ENCODE peak calls at places on chromosome 19, in ten cellular contexts. I is cardiac muscle cell; A is neural progenitor cell; T is psoas muscle; S is CD4-positive, alpha-beta T cell; G is lower lobe of right lung; R is sigmoid colon; X is breast epithelium; U is astrocyte; J is hepatocyte. N is an unnamed sample.

GRCh38 chr19:48708471-48708870 is 11.1 kb downstream of the MAMSTR start:
- DNase-seq in J (no peak), T (no peak), A (no peak), I (no peak), X (no peak), S (no peak), G (no peak), U (no peak), R (no peak), N (no peak)

GRCh38 chr19:495440-496332 is 600 bp upstream of the MADCAM1 start:
- DNase-seq in T (peak; percentile 54), R (no peak), A (peak; percentile 62), G (peak; percentile 51), X (no peak), I (no peak), J (peak; percentile 43), U (peak; percentile 18), S (no peak), N (peak; percentile 46)

GRCh38 chr19:11377237-11377636 is 2.8 kb downstream of the SWSAP1 start:
- DNase-seq in T (no peak), J (peak; percentile 39), R (peak; percentile 85), G (no peak), I (no peak), A (no peak), U (peak; percentile 86), X (no peak), S (no peak), N (no peak)

GRCh38 chr19:50030937-50031336 is 5.1 kb downstream of the ZNF473 start:
- DNase-seq in X (no peak), I (no peak), J (no peak), U (no peak), T (no peak), S (no peak), G (no peak), R (no peak), A (no peak), N (no peak)

GRCh38 chr19:7857727-7858701 is 16.2 kb downstream of the PRR36 start:
- DNase-seq in J (peak; percentile 72), X (no peak), U (no peak), G (no peak), I (peak; percentile 63), R (no peak), A (peak; percentile 90), S (no peak), T (peak; percentile 20), N (no peak)

GRCh38 chr19:28998974-28999373 is 214.0 kb downstream of the UQCRFS1 start:
- DNase-seq in J (no peak), U (no peak), X (no peak), S (no peak), R (no peak), I (no peak), T (no peak), A (no peak), G (no peak), N (no peak)

GRCh38 chr19:6720369-6721112 is at the start of gene C3:
- DNase-seq in G (peak; percentile 68), X (peak; percentile 44), I (no peak), A (no peak), T (peak; percentile 82), R (peak; percentile 92), U (no peak), J (peak; percentile 76), S (no peak), N (no peak)

GRCh38 chr19:45280471-45280961 is 29.4 kb downstream of the MARK4 start:
- DNase-seq in S (no peak), G (no peak), T (no peak), I (no peak), R (no peak), J (peak; percentile 33), A (no peak), X (no peak), U (no peak), N (no peak)

GRCh38 chr19:13905634-13906524 is at the start of the genes BRME1 and CC2D1A:
- DNase-seq in S (peak; percentile 94), R (peak; percentile 95), T (peak; percentile 97), U (peak; percentile 59), X (peak; percentile 88), J (peak; percentile 96), I (peak; percentile 91), G (peak; percentile 97), A (peak; percentile 95), N (peak; percentile 99)

GRCh38 chr19:48926909-48927308 is 6.6 kb upstream of the DHDH start:
- DNase-seq in J (peak; percentile 54), S (no peak), X (peak; percentile 49), R (peak; percentile 82), G (peak; percentile 70), I (no peak), U (peak; percentile 99), T (no peak), A (no peak), N (peak; percentile 49)

GRCh38 chr19:41364546-41365391 is 820 bp upstream of the B9D2 start:
- DNase-seq in A (no peak), J (no peak), I (no peak), U (no peak), G (no peak), S (no peak), R (no peak), T (no peak), X (no peak), N (no peak)

GRCh38 chr19:40163541-40164129 is 27.6 kb upstream of the MAP3K10 start:
- DNase-seq in R (no peak), G (no peak), J (no peak), I (no peak), X (no peak), S (no peak), U (no peak), T (no peak), A (no peak), N (no peak)

GRCh38 chr19:47035127-47035494 is 13.3 kb downstream of the TMEM160 start:
- DNase-seq in R (no peak), T (no peak), U (no peak), J (no peak), G (no peak), S (no peak), X (no peak), I (no peak), A (peak; percentile 86), N (no peak)

GRCh38 chr19:49672131-49672919 is 4.7 kb upstream of the PRMT1 start:
- DNase-seq in X (no peak), R (peak; percentile 83), G (peak; percentile 84), S (peak; percentile 66), A (peak; percentile 92), I (peak; percentile 91), T (peak; percentile 89), J (peak; percentile 93), U (peak; percentile 31), N (peak; percentile 78)

GRCh38 chr19:788821-789472 is 8.3 kb upstream of the PTBP1 start:
- DNase-seq in J (no peak), A (peak; percentile 54), R (no peak), I (no peak), S (no peak), G (no peak), X (no peak), U (no peak), T (peak; percentile 72), N (no peak)

GRCh38 chr19:16262618-16263017 is 62.0 kb upstream of the KLF2 start:
- DNase-seq in X (no peak), G (no peak), A (no peak), T (no peak), R (no peak), U (no peak), J (peak; percentile 85), I (peak; percentile 66), S (no peak), N (peak; percentile 85)
- H3K27ac ChIP-seq in X (no peak overlapping the region), G (peak overlapping the region; percentile 68), A (no peak overlapping the region), T (no peak overlapping the region), R (no peak overlapping the region), U (no peak overlapping the region), J (peak overlapping the region; percentile 97), I (peak overlapping the region; percentile 85), S (no peak overlapping the region), N (no peak overlapping the region)

GRCh38 chr19:18780631-18781030 is 10.5 kb downstream of the COMP start:
- DNase-seq in U (no peak), I (no peak), X (no peak), J (no peak), S (no peak), R (no peak), A (peak; percentile 55), G (no peak), T (no peak), N (no peak)
- TF ChIP-seq CTCF in U (no peak), I (peak; percentile 10), X (no peak), J (no peak), S (no peak), R (no peak), A (peak; percentile 38), G (no peak), T (no peak), N (no peak)

DNA sequence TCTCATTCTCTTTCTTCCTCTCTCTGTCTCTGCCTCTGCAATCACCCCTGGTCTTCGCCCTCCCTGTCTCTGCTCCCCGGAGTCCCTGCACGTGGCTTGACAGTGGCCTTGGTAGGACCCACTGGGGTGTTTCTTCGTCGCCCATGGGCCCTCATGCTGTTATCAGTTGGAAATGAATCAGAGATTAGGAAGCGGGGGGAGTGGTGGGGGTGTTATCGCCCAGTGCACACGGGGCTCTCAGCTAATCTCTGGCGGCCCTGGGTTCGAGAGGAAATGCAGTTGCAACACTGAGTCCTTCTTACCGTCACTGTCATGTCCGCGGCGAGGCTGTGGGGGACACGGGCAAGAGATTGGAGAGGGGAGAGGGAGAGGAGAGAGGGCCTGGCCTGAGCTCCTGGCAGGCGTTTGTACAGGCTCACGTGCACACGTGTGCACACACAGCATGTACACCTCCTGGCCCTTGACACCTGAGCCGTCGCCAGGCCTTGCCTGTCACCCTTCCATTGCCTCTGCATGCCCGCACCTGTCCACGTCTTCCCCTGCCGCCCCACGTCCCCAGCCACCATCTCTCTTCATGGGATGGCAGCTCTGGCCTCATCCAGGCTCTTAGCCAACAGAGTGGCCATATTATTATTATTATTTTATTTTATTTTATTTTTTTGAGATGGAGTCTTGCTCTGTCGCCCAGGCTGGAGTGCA is 37.8 kb upstream of the SLC7A10 start:
- DNase-seq in G (no peak), S (no peak), X (no peak), J (no peak), U (no peak), T (no peak), A (no peak), I (no peak), R (no peak), N (no peak)
- H3K27ac ChIP-seq in G (no peak overlapping the region), S (no peak overlapping the region), X (no peak overlapping the region), J (no peak overlapping the region), U (no peak overlapping the region), T (no peak overlapping the region), A (no peak overlapping the region), I (no peak overlapping the region), R (no peak overlapping the region), N (no peak overlapping the region)

GRCh38 chr19:51970718-51971117 is 15.9 kb downstream of the ZNF350 start:
- DNase-seq in I (no peak), G (no peak), X (no peak), A (no peak), J (no peak), U (no peak), T (no peak), R (no peak), S (no peak), N (no peak)

GRCh38 chr19:51959791-51960190 is 26.8 kb downstream of the ZNF350 start:
- DNase-seq in G (no peak), S (no peak), R (no peak), J (no peak), A (no peak), T (no peak), X (no peak), U (no peak), I (no peak), N (no peak)

DNA sequence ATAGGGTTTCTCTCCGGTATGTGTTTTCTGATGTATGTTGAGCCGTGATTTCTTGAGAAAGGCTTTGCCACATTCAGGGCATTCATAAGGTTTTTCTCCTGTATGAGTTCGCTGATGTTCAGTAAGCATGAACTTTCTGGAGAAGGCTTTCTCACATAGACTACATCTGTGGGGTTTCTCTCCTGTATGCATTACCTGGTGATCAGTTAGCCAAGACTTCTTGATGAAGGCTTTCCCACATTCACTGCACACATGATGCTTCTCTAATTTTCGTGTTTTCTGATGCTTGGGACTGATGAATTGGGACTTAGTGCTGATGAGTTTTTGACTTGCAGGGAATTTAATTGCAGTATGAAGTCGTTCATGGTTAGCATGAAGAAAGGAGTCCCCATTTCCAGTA is 21.1 kb downstream of the ZNF350 start:
- DNase-seq in J (no peak), T (no peak), U (no peak), S (no peak), I (no peak), R (no peak), A (no peak), X (no peak), G (no peak), N (no peak)
- TF ChIP-seq CTCF in J (no peak), T (no peak), U (no peak), S (no peak), I (no peak), R (no peak), A (no peak), X (no peak), G (no peak), N (no peak)